ENCODE peak calls at places on chromosomes 1 and 21, in four cellular contexts. E, F, M and Y are unnamed samples.

GRCh38 chr1:227781314-227781930 is 34.1 kb upstream of the PRSS38 start:
- DNase-seq in F (no peak), E (no peak), M (no peak), Y (no peak)

GRCh38 chr1:110440877-110441276 is 10.1 kb upstream of the PROK1 start:
- DNase-seq in F (no peak), M (no peak), E (no peak), Y (no peak)

GRCh38 chr1:115809847-115810246 is 31.1 kb downstream of the NHLH2 start:
- DNase-seq in M (no peak), F (no peak), E (no peak), Y (no peak)

GRCh38 chr1:212503714-212504113 is 71.0 kb downstream of the NENF start:
- DNase-seq in E (no peak), M (no peak), F (no peak), Y (no peak)

GRCh38 chr1:27597511-27598216 is 6.3 kb downstream of the AHDC1 start:
- DNase-seq in F (no peak), M (no peak), E (no peak), Y (no peak)

GRCh38 chr1:37410815-37411214 is 63.6 kb upstream of the ZC3H12A start:
- DNase-seq in F (no peak), M (peak), E (peak), Y (no peak)

GRCh38 chr1:245330951-245331350 is 176.2 kb downstream of the KIF26B start:
- DNase-seq in E (no peak), M (no peak), F (no peak), Y (no peak)

GRCh38 chr1:2304282-2304681 is 76.2 kb downstream of the SKI start:
- DNase-seq in F (no peak), M (no peak), E (no peak), Y (no peak)

GRCh38 chr1:235019456-235019855 is 109.2 kb downstream of the TOMM20 start:
- DNase-seq in F (no peak), E (no peak), M (no peak), Y (no peak)

DNA sequence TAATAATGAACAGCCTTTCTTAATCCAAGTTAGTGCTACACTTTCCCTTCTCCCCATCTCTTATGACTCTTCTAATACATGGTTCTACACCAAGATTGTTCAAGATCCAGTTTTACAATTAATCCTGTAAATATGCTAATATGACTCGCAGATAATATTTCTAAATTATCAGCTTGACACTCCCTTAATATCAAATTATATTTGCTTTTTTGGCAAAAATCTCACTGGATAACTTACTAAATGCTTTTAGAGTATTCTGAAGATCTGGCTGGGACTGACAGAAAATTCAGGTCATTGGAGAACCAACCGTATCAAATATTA is 24.4 kb upstream of the CR1L start:
- DNase-seq in E (no peak), F (no peak), M (no peak), Y (no peak)
- TF ChIP-seq CTCF in E (no peak), F (no peak), M (no peak), Y (peak)

DNA sequence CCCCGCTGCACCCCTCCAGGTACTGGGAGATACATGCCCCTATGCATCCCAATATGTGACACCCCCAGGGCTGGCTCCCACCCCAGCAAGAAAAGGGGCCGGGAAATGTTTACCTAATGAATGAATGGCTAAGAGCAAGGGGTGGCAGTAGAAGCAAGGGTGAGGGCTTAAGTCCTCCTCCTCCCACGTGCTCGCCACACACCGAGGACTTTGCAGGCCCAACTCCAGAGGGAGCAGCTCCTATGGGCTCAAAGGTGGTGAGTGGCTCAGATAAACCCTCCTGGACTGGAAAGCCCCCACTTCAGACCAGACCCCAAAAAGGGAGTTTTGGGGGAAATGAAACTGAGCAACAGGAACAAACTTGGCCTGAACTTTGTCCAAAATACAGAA is 11.4 kb downstream of the SLC45A3 start:
- DNase-seq in E (peak), M (peak), F (no peak), Y (no peak)
- TF ChIP-seq TCF7L2 in E (no peak), M (no peak), F (no peak), Y (no peak)

GRCh38 chr1:90144820-90145219 is 149.9 kb downstream of the ZNF326 start:
- DNase-seq in F (no peak), E (no peak), M (no peak), Y (no peak)

GRCh38 chr1:90143522-90144050 is 148.7 kb downstream of the ZNF326 start:
- DNase-seq in E (no peak), F (no peak), M (no peak), Y (no peak)

GRCh38 chr1:90154711-90155110 is 159.8 kb downstream of the ZNF326 start:
- DNase-seq in M (no peak), F (no peak), E (no peak), Y (no peak)

GRCh38 chr1:90147093-90147492 is 152.2 kb downstream of the ZNF326 start:
- DNase-seq in E (no peak), F (no peak), M (no peak), Y (no peak)

DNA sequence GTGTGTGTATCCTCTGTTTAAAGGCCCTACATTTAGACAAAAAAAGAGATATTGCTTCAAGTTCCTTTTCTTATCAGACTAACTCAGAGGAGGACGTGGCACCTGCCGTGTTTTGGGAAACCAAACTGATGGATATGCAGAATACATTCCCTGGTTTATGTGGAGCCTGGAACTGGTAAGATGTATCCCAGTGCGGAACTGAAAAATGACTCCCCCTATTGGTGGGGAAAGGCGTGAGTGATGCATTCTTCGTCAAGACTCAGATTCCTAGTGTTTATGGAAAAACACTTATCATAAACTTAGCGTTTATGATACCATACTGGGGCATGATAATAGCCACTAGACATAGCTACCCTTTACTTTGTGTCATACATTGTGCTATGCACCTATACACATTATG is 154.2 kb downstream of the ZNF326 start:
- DNase-seq in E (peak), M (no peak), F (no peak), Y (no peak)
- TF ChIP-seq CTCF in E (peak), M (peak), F (peak), Y (peak)

GRCh38 chr21:44454747-44455523 is at the start of gene LRRC3:
- DNase-seq in E (peak), M (peak), F (peak), Y (no peak)
- TF ChIP-seq TCF7L2 in E (no peak), M (no peak), F (no peak), Y (no peak)

DNA sequence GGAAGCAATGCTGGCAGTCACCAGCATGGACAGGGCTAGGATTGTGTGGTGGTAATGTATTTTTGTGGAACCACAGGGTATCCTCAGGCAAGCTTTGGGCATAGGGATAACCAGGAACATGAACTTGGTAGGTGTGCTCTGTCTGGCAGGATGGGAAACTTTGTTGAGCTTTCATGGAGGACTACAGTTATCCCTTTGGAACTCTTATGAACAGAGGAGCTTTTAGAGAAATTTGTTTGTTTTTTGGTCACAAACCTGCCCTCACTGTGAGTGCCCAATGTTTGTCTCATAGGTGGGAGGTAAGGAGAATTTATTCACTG is 54.4 kb downstream of the MACF1 start:
- DNase-seq in M (no peak), E (no peak), F (no peak), Y (peak)
- TF ChIP-seq CTCF in M (no peak), E (no peak), F (no peak), Y (peak)

GRCh38 chr1:184214128-184214527 is 162.6 kb downstream of the TSEN15 start:
- DNase-seq in E (no peak), F (no peak), M (no peak), Y (no peak)

GRCh38 chr1:184208622-184209021 is 157.1 kb downstream of the TSEN15 start:
- DNase-seq in M (no peak), E (no peak), F (no peak), Y (no peak)

GRCh38 chr1:184210822-184211221 is 159.3 kb downstream of the TSEN15 start:
- DNase-seq in E (no peak), M (no peak), F (no peak), Y (no peak)

GRCh38 chr1:184212649-184213314 is 161.3 kb downstream of the TSEN15 start:
- DNase-seq in F (peak), E (no peak), M (no peak), Y (no peak)

DNA sequence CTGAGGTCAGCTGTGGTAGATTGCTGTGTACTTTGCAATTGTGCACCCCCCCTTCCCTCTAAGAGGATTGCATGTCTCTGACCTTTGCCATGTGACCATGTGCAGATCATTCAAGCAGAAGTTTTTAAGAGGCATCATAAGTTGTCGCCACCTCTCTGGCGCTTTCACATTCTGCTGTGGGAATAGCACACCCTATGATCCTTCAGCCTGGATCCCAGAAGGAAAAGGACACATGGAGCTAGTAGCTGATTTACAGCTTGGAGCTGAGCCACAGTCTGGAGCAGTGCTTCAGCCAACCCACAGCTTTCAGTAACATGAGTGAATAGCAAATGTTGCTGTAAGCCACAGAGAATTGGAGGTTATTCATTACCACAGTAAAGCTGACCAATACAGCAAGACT is 158.5 kb downstream of the TSEN15 start:
- DNase-seq in M (no peak), F (no peak), E (no peak), Y (no peak)
- TF ChIP-seq TCF7L2 in M (no peak), F (no peak), E (no peak), Y (no peak)

GRCh38 chr1:50967416-50968020 is 2.5 kb upstream of the CDKN2C start:
- DNase-seq in F (no peak), M (no peak), E (peak), Y (no peak)

GRCh38 chr1:50969611-50970507 is at the start of gene CDKN2C:
- DNase-seq in M (peak), F (no peak), E (peak), Y (peak)

GRCh38 chr1:50968884-50969610 is 998 bp upstream of the CDKN2C start:
- DNase-seq in M (no peak), F (no peak), E (peak), Y (no peak)

GRCh38 chr1:50970508-50970885 is 452 bp downstream of the CDKN2C start:
- DNase-seq in M (no peak), E (no peak), F (no peak), Y (no peak)

DNA sequence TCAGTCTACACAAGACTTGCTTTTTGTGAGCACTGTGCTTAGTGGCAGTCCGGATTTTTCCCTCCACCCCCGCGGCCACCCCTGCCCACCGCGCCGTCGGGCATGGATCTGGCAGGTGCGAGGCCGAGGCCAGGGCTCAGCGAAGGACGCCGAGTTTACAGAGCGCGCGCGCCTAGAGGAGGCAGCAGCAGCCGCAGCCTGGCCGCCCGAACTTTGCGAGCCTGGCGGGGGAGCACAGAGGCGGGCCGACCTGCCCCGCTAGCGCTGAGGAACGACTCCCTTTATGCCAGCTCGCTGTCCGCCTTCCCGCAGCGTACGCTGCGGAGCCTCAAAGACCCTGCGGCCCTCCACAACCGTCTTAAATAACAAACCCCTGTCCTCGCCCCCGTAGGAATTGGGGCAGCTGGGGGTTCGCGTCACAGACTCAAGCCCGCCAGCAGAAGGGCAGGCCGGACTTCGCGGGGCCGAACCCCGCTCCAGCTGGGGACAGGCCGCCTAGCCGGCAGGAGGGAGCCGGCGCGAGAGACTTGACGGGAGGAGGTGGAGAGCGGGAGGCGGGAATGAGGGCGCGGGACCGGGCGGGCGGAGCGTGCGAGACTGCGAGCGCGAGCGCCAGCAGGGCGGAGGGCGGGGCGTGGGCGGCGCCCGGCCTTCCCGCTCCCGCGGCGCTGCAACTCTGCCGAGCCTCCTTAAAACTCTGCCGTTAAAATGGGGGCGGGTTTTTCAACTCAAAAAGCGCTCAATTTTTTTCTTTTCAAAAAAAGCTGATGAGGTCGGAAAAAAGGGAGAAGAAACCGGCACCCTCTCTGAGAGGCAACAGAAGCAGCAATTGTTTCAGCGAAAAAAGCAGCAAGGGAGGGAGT is 1.8 kb upstream of the CDKN2C start:
- DNase-seq in F (peak), M (peak), E (peak), Y (no peak)
- TF ChIP-seq CTCF in F (peak), M (peak), E (peak), Y (peak)

GRCh38 chr1:34013958-34014737 is 150.3 kb downstream of the HMGB4 start:
- DNase-seq in F (peak), E (peak), M (no peak), Y (peak)
- TF ChIP-seq TCF7L2 in F (no peak), E (no peak), M (no peak), Y (no peak)

DNA sequence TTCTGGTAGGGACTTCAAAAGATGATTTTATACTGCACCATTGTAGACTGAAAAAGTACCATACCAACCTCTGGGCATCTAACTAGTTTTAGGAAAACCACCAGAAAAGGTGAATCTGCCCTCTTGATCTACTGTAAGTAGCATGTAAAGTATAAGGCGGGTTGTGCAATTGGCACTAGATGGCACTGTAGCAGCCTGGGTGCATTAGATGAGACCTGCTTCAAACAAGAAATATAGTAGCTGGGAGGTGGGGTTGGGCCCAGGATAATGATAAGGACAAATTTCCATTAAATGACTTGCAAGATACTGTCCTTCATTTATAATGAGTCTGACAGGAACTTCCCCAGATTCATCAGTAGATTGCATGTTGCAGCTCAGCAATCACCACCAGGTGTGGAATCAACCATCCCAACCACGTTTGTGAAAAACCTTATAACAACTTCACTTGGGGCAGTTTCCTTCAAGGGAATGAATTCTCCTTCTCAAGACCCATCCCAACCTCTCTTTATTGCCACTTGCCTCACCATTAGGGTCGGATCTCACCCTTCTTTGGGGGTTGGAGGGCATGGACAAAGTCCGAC is 37.3 kb upstream of the IL10 start:
- DNase-seq in M (peak), F (peak), E (no peak), Y (peak)
- TF ChIP-seq CTCF in M (peak), F (peak), E (peak), Y (peak)